ENCODE peak calls at places on chromosomes 11 and 22, in eight cellular contexts. One of them, this sample, is unnamed.

GRCh38 chr11:10488581-10489443 is 33.7 kb downstream of the AMPD3 start:
- DNase-seq in pancreas: no peak
- DNase-seq in Ammon's horn: no peak
- DNase-seq in tibial artery: no peak
- DNase-seq in cardiac fibroblast: no peak
- DNase-seq in kidney: no peak
- DNase-seq in CD4-positive, alpha-beta T cell: no peak
- DNase-seq in Right ventricle myocardium inferior: no peak
- DNase-seq in this sample: no peak

GRCh38 chr11:119100960-119101349 is 698 bp downstream of the DPAGT1 start:
- DNase-seq in CD4-positive, alpha-beta T cell: no peak
- DNase-seq in cardiac fibroblast: no peak
- DNase-seq in Ammon's horn: no peak
- DNase-seq in pancreas: no peak
- DNase-seq in tibial artery: no peak
- DNase-seq in Right ventricle myocardium inferior: no peak
- DNase-seq in kidney: no peak
- DNase-seq in this sample: no peak

GRCh38 chr11:120121914-120122473 is 15.9 kb downstream of the TRIM29 start:
- DNase-seq in kidney: peak
- DNase-seq in cardiac fibroblast: no peak
- DNase-seq in Right ventricle myocardium inferior: peak
- DNase-seq in Ammon's horn: no peak
- DNase-seq in CD4-positive, alpha-beta T cell: no peak
- DNase-seq in tibial artery: no peak
- DNase-seq in pancreas: no peak
- DNase-seq in this sample: no peak

GRCh38 chr11:19380375-19380774 is 139.6 kb upstream of the E2F8 start:
- DNase-seq in CD4-positive, alpha-beta T cell: no peak
- DNase-seq in tibial artery: no peak
- DNase-seq in pancreas: no peak
- DNase-seq in kidney: no peak
- DNase-seq in Right ventricle myocardium inferior: no peak
- DNase-seq in Ammon's horn: no peak
- DNase-seq in cardiac fibroblast: peak
- DNase-seq in this sample: peak

GRCh38 chr11:62459080-62459479 is 40.2 kb downstream of the SCGB1A1 start:
- DNase-seq in Ammon's horn: no peak
- DNase-seq in Right ventricle myocardium inferior: no peak
- DNase-seq in kidney: no peak
- DNase-seq in pancreas: no peak
- DNase-seq in tibial artery: no peak
- DNase-seq in CD4-positive, alpha-beta T cell: no peak
- DNase-seq in cardiac fibroblast: peak
- DNase-seq in this sample: no peak

GRCh38 chr11:129508163-129508562 is 132.5 kb downstream of the BARX2 start:
- DNase-seq in CD4-positive, alpha-beta T cell: no peak
- DNase-seq in cardiac fibroblast: no peak
- DNase-seq in tibial artery: no peak
- DNase-seq in Right ventricle myocardium inferior: no peak
- DNase-seq in pancreas: no peak
- DNase-seq in Ammon's horn: no peak
- DNase-seq in kidney: no peak
- DNase-seq in this sample: no peak

GRCh38 chr11:76788661-76789442 is 5.7 kb downstream of the TSKU start:
- DNase-seq in CD4-positive, alpha-beta T cell: no peak
- DNase-seq in Right ventricle myocardium inferior: no peak
- DNase-seq in cardiac fibroblast: no peak
- DNase-seq in kidney: peak
- DNase-seq in pancreas: peak
- DNase-seq in tibial artery: peak
- DNase-seq in Ammon's horn: peak
- DNase-seq in this sample: no peak

GRCh38 chr22:44609589-44609988 is 92.4 kb upstream of the PRR5 start:
- DNase-seq in CD4-positive, alpha-beta T cell: no peak
- DNase-seq in pancreas: no peak
- DNase-seq in kidney: peak
- DNase-seq in Right ventricle myocardium inferior: no peak
- DNase-seq in cardiac fibroblast: no peak
- DNase-seq in tibial artery: no peak
- DNase-seq in Ammon's horn: no peak
- DNase-seq in this sample: no peak

GRCh38 chr22:23754980-23755636 is 883 bp upstream of the VPREB3 start:
- DNase-seq in cardiac fibroblast: peak
- DNase-seq in CD4-positive, alpha-beta T cell: no peak
- DNase-seq in Ammon's horn: peak
- DNase-seq in kidney: no peak
- DNase-seq in pancreas: no peak
- DNase-seq in Right ventricle myocardium inferior: no peak
- DNase-seq in tibial artery: no peak
- DNase-seq in this sample: no peak

GRCh38 chr11:10674991-10675440 is 18.5 kb downstream of the IRAG1 start:
- DNase-seq in kidney: peak
- DNase-seq in Right ventricle myocardium inferior: peak
- DNase-seq in cardiac fibroblast: peak
- DNase-seq in CD4-positive, alpha-beta T cell: no peak
- DNase-seq in tibial artery: peak
- DNase-seq in Ammon's horn: peak
- DNase-seq in pancreas: no peak
- DNase-seq in this sample: no peak

GRCh38 chr11:32279672-32280071 is 155.7 kb downstream of the WT1 start:
- DNase-seq in kidney: no peak
- DNase-seq in Right ventricle myocardium inferior: no peak
- DNase-seq in CD4-positive, alpha-beta T cell: no peak
- DNase-seq in Ammon's horn: no peak
- DNase-seq in cardiac fibroblast: no peak
- DNase-seq in pancreas: no peak
- DNase-seq in tibial artery: no peak
- DNase-seq in this sample: no peak

GRCh38 chr11:57644748-57645715 is 4.7 kb downstream of the YPEL4 start:
- DNase-seq in cardiac fibroblast: peak
- DNase-seq in Ammon's horn: peak
- DNase-seq in Right ventricle myocardium inferior: peak
- DNase-seq in tibial artery: peak
- DNase-seq in pancreas: peak
- DNase-seq in kidney: peak
- DNase-seq in CD4-positive, alpha-beta T cell: peak
- DNase-seq in this sample: peak

GRCh38 chr11:46330887-46331652 is 16.2 kb upstream of the DGKZ start:
- DNase-seq in cardiac fibroblast: no peak
- DNase-seq in Right ventricle myocardium inferior: no peak
- DNase-seq in CD4-positive, alpha-beta T cell: peak
- DNase-seq in tibial artery: no peak
- DNase-seq in kidney: no peak
- DNase-seq in Ammon's horn: no peak
- DNase-seq in pancreas: no peak
- DNase-seq in this sample: no peak

GRCh38 chr11:72719551-72719950 is 32.7 kb downstream of the ARAP1 start:
- DNase-seq in kidney: peak
- DNase-seq in Right ventricle myocardium inferior: no peak
- DNase-seq in Ammon's horn: no peak
- DNase-seq in pancreas: no peak
- DNase-seq in tibial artery: no peak
- DNase-seq in cardiac fibroblast: no peak
- DNase-seq in CD4-positive, alpha-beta T cell: no peak
- DNase-seq in this sample: no peak

GRCh38 chr11:106889718-106890117 is 128.6 kb downstream of the GUCY1A2 start:
- DNase-seq in CD4-positive, alpha-beta T cell: no peak
- DNase-seq in kidney: no peak
- DNase-seq in tibial artery: no peak
- DNase-seq in Ammon's horn: no peak
- DNase-seq in cardiac fibroblast: no peak
- DNase-seq in pancreas: no peak
- DNase-seq in Right ventricle myocardium inferior: no peak
- DNase-seq in this sample: no peak

GRCh38 chr11:84390441-84391078 is 1104.4 kb upstream of the CCDC90B start:
- DNase-seq in tibial artery: no peak
- DNase-seq in pancreas: no peak
- DNase-seq in CD4-positive, alpha-beta T cell: no peak
- DNase-seq in Right ventricle myocardium inferior: no peak
- DNase-seq in cardiac fibroblast: peak
- DNase-seq in kidney: no peak
- DNase-seq in Ammon's horn: no peak
- DNase-seq in this sample: no peak

GRCh38 chr11:62611705-62612365 is 740 bp downstream of the EML3 start:
- DNase-seq in cardiac fibroblast: peak
- DNase-seq in Ammon's horn: peak
- DNase-seq in pancreas: no peak
- DNase-seq in tibial artery: peak
- DNase-seq in kidney: peak
- DNase-seq in CD4-positive, alpha-beta T cell: no peak
- DNase-seq in Right ventricle myocardium inferior: no peak
- DNase-seq in this sample: no peak

GRCh38 chr11:69541501-69542313 is 60.2 kb downstream of the LINC01488 start:
- DNase-seq in pancreas: no peak
- DNase-seq in Right ventricle myocardium inferior: no peak
- DNase-seq in cardiac fibroblast: peak
- DNase-seq in kidney: no peak
- DNase-seq in Ammon's horn: no peak
- DNase-seq in tibial artery: no peak
- DNase-seq in CD4-positive, alpha-beta T cell: no peak
- DNase-seq in this sample: no peak

GRCh38 chr22:21098099-21098671 is 52.4 kb downstream of the LRRC74B start:
- DNase-seq in Ammon's horn: no peak
- DNase-seq in pancreas: no peak
- DNase-seq in kidney: no peak
- DNase-seq in cardiac fibroblast: peak
- DNase-seq in Right ventricle myocardium inferior: no peak
- DNase-seq in CD4-positive, alpha-beta T cell: no peak
- DNase-seq in tibial artery: no peak
- DNase-seq in this sample: no peak

GRCh38 chr11:130068986-130069683 is 559 bp upstream of the APLP2 start:
- DNase-seq in kidney: peak
- DNase-seq in CD4-positive, alpha-beta T cell: peak
- DNase-seq in pancreas: no peak
- DNase-seq in Ammon's horn: peak
- DNase-seq in cardiac fibroblast: peak
- DNase-seq in tibial artery: peak
- DNase-seq in Right ventricle myocardium inferior: peak
- DNase-seq in this sample: peak

GRCh38 chr11:78432058-78432515 is 14.5 kb upstream of the GAB2 start:
- DNase-seq in kidney: no peak
- DNase-seq in Right ventricle myocardium inferior: no peak
- DNase-seq in tibial artery: no peak
- DNase-seq in CD4-positive, alpha-beta T cell: no peak
- DNase-seq in pancreas: no peak
- DNase-seq in cardiac fibroblast: peak
- DNase-seq in Ammon's horn: no peak
- DNase-seq in this sample: no peak

GRCh38 chr11:3133456-3134217 is 31.5 kb downstream of the OSBPL5 start:
- DNase-seq in cardiac fibroblast: no peak
- DNase-seq in CD4-positive, alpha-beta T cell: no peak
- DNase-seq in Ammon's horn: no peak
- DNase-seq in tibial artery: no peak
- DNase-seq in Right ventricle myocardium inferior: peak
- DNase-seq in pancreas: no peak
- DNase-seq in kidney: peak
- DNase-seq in this sample: no peak

GRCh38 chr11:32885556-32885955 is 7.1 kb upstream of the QSER1 start:
- DNase-seq in cardiac fibroblast: no peak
- DNase-seq in CD4-positive, alpha-beta T cell: no peak
- DNase-seq in Right ventricle myocardium inferior: no peak
- DNase-seq in pancreas: no peak
- DNase-seq in kidney: no peak
- DNase-seq in tibial artery: no peak
- DNase-seq in Ammon's horn: no peak
- DNase-seq in this sample: no peak

GRCh38 chr22:17944205-17944725 is 80.1 kb downstream of the MICAL3 start:
- DNase-seq in tibial artery: no peak
- DNase-seq in CD4-positive, alpha-beta T cell: no peak
- DNase-seq in kidney: no peak
- DNase-seq in Ammon's horn: no peak
- DNase-seq in cardiac fibroblast: no peak
- DNase-seq in pancreas: no peak
- DNase-seq in Right ventricle myocardium inferior: no peak
- DNase-seq in this sample: no peak

GRCh38 chr22:45285431-45286058 is 796 bp downstream of the UPK3A start:
- DNase-seq in cardiac fibroblast: no peak
- DNase-seq in pancreas: no peak
- DNase-seq in CD4-positive, alpha-beta T cell: no peak
- DNase-seq in Right ventricle myocardium inferior: peak
- DNase-seq in kidney: no peak
- DNase-seq in Ammon's horn: no peak
- DNase-seq in tibial artery: no peak
- DNase-seq in this sample: no peak

GRCh38 chr22:46387748-46388147 is 52.2 kb downstream of the TRMU start:
- DNase-seq in kidney: peak
- DNase-seq in tibial artery: no peak
- DNase-seq in cardiac fibroblast: no peak
- DNase-seq in Right ventricle myocardium inferior: no peak
- DNase-seq in CD4-positive, alpha-beta T cell: no peak
- DNase-seq in Ammon's horn: no peak
- DNase-seq in pancreas: no peak
- DNase-seq in this sample: no peak

GRCh38 chr22:34804588-34804987 is 261.4 kb upstream of the ISX start:
- DNase-seq in Ammon's horn: no peak
- DNase-seq in Right ventricle myocardium inferior: no peak
- DNase-seq in tibial artery: no peak
- DNase-seq in kidney: no peak
- DNase-seq in CD4-positive, alpha-beta T cell: no peak
- DNase-seq in cardiac fibroblast: no peak
- DNase-seq in pancreas: no peak
- DNase-seq in this sample: no peak

GRCh38 chr22:43553451-43554258 is 141.8 kb downstream of the MPPED1 start:
- DNase-seq in Right ventricle myocardium inferior: no peak
- DNase-seq in cardiac fibroblast: no peak
- DNase-seq in tibial artery: no peak
- DNase-seq in Ammon's horn: no peak
- DNase-seq in CD4-positive, alpha-beta T cell: no peak
- DNase-seq in kidney: no peak
- DNase-seq in pancreas: no peak
- DNase-seq in this sample: no peak

GRCh38 chr22:24466831-24467249 is 28.3 kb upstream of the UPB1 start:
- DNase-seq in kidney: no peak
- DNase-seq in Right ventricle myocardium inferior: no peak
- DNase-seq in tibial artery: peak
- DNase-seq in cardiac fibroblast: peak
- DNase-seq in Ammon's horn: peak
- DNase-seq in CD4-positive, alpha-beta T cell: no peak
- DNase-seq in pancreas: peak
- DNase-seq in this sample: peak

GRCh38 chr11:116990061-116990473 is 108.2 kb downstream of the SIK3 start:
- DNase-seq in Right ventricle myocardium inferior: no peak
- DNase-seq in tibial artery: no peak
- DNase-seq in pancreas: no peak
- DNase-seq in CD4-positive, alpha-beta T cell: no peak
- DNase-seq in kidney: no peak
- DNase-seq in Ammon's horn: no peak
- DNase-seq in cardiac fibroblast: peak
- DNase-seq in this sample: peak

This sample was measured in brain microvascular endothelial cell.